ENCODE peak calls at places on chromosomes 3 and 15, in nine cellular contexts. B, Y, M, F, T, G, X, E and R are unnamed samples.

GRCh38 chr3:142210144-142210543 is 15.2 kb downstream of the GK5 start:
- DNase-seq in E (no peak), B (no peak), Y (peak), X (no peak), M (no peak), T (peak), G (no peak), F (no peak), R (no peak)

GRCh38 chr3:141746962-141747361 is 8.9 kb downstream of the RNF7 start:
- DNase-seq in B (no peak), E (no peak), G (peak), F (no peak), T (peak), Y (no peak), X (no peak), M (no peak), R (no peak)

GRCh38 chr3:107981471-107982111 is 109.2 kb downstream of the CD47 start:
- DNase-seq in B (no peak), E (no peak), F (peak), M (no peak), Y (peak), X (no peak), T (peak), G (no peak), R (no peak)

GRCh38 chr3:113697192-113698090 is 999 bp upstream of the USF3 start:
- DNase-seq in F (peak), T (peak), B (no peak), Y (peak), M (peak), X (peak), G (no peak), E (peak), R (peak)

GRCh38 chr3:72116226-72116625 is 331.3 kb upstream of the PROK2 start:
- DNase-seq in E (no peak), Y (no peak), G (no peak), X (no peak), M (no peak), F (no peak), T (no peak), B (no peak), R (no peak)

GRCh38 chr15:28895146-28895545 is 9.4 kb downstream of the APBA2 start:
- DNase-seq in M (no peak), B (no peak), Y (no peak), E (no peak), T (no peak), F (no peak), X (no peak), G (no peak), R (no peak)

GRCh38 chr3:14534379-14535191 is 5.6 kb downstream of the GRIP2 start:
- DNase-seq in X (no peak), Y (no peak), T (no peak), E (no peak), F (peak), G (no peak), M (no peak), B (no peak), R (no peak)

GRCh38 chr3:141105828-141106628 is 54.9 kb downstream of the SPSB4 start:
- DNase-seq in M (peak), B (peak), E (peak), X (peak), T (no peak), Y (peak), F (peak), G (peak), R (peak)

GRCh38 chr15:87871130-87871737 is 385.3 kb downstream of the NTRK3 start:
- DNase-seq in B (no peak), E (no peak), T (no peak), Y (no peak), G (no peak), M (no peak), X (no peak), F (no peak), R (no peak)

GRCh38 chr3:188947401-188947982 is 224.3 kb upstream of the TPRG1 start:
- DNase-seq in F (peak), T (peak), G (peak), B (no peak), M (no peak), E (no peak), X (peak), Y (peak), R (no peak)